ENCODE peak calls at places on chromosomes 12 and 14, in six cellular contexts. T is IMR-90, H is H9, K is H1, S is trophoblast cell, L is neuronal stem cell. X is an unnamed sample.

GRCh38 chr12:111327474-111327873 is 41.4 kb downstream of the PHETA1 start:
- DNase-seq in L (no peak), T (no peak), K (no peak), H (no peak), S (no peak), X (no peak)

GRCh38 chr14:50008562-50009355 is 107.6 kb downstream of the VCPKMT start:
- DNase-seq in S (peak), H (no peak), K (no peak), L (no peak), T (peak), X (peak)

GRCh38 chr12:52952082-52952801 is 3.3 kb downstream of the KRT18 start:
- DNase-seq in S (no peak), K (no peak), T (no peak), L (no peak), H (no peak), X (no peak)

GRCh38 chr12:23855813-23856212 is 93.7 kb downstream of the SOX5 start:
- DNase-seq in K (no peak), L (no peak), T (no peak), S (no peak), H (no peak), X (no peak)

GRCh38 chr12:90023207-90023870 is 314.7 kb upstream of the ATP2B1 start:
- DNase-seq in S (no peak), T (no peak), H (no peak), L (no peak), K (no peak), X (no peak)

GRCh38 chr14:64217318-64217717 is 76.9 kb downstream of the ESR2 start:
- DNase-seq in L (no peak), K (no peak), T (no peak), S (no peak), H (no peak), X (no peak)

GRCh38 chr12:96212456-96213375 is 18.5 kb downstream of the ELK3 start:
- DNase-seq in L (no peak), T (no peak), K (no peak), S (no peak), H (no peak), X (no peak)

GRCh38 chr12:93671044-93671443 is 6.1 kb upstream of the CRADD start:
- DNase-seq in S (no peak), L (no peak), T (no peak), K (no peak), H (no peak), X (no peak)

GRCh38 chr14:105136401-105137322 is 31.9 kb downstream of the JAG2 start:
- DNase-seq in S (no peak), T (no peak), L (no peak), K (peak), H (peak), X (no peak)

GRCh38 chr14:95046711-95047681 is 110.3 kb downstream of the DICER1 start:
- DNase-seq in H (peak), K (no peak), T (peak), L (no peak), S (no peak), X (peak)

GRCh38 chr12:50482566-50482965 is 22.2 kb upstream of the DIP2B start:
- DNase-seq in L (no peak), K (no peak), H (no peak), S (no peak), T (peak), X (no peak)

GRCh38 chr12:53508534-53509199 is 1.4 kb upstream of the NPFF start:
- DNase-seq in L (peak), S (peak), K (peak), T (peak), H (peak), X (peak)

GRCh38 chr12:19945559-19946485 is 422.5 kb upstream of the PDE3A start:
- DNase-seq in K (no peak), L (no peak), T (peak), H (no peak), S (no peak), X (peak)

GRCh38 chr12:110578522-110579238 is 4.4 kb downstream of the PPTC7 start:
- DNase-seq in K (no peak), L (no peak), S (no peak), T (no peak), H (no peak), X (no peak)

GRCh38 chr12:90672081-90672480 is 282.9 kb downstream of the CCER1 start:
- DNase-seq in S (no peak), T (no peak), K (no peak), H (no peak), L (no peak), X (no peak)

GRCh38 chr14:20350860-20351259 is 7.4 kb downstream of the PARP2 start:
- DNase-seq in S (no peak), H (no peak), L (no peak), T (peak), K (no peak), X (peak)

GRCh38 chr12:123253606-123254459 is 17.8 kb downstream of the CDK2AP1 start:
- DNase-seq in L (no peak), T (no peak), K (no peak), S (no peak), H (no peak), X (no peak)

GRCh38 chr14:78297843-78298242 is 127.7 kb downstream of the NRXN3 start:
- DNase-seq in H (no peak), L (no peak), K (no peak), S (no peak), T (no peak), X (no peak)

GRCh38 chr12:63792333-63792732 is 12.6 kb downstream of the RXYLT1 start:
- DNase-seq in K (no peak), L (no peak), H (no peak), S (no peak), T (no peak), X (no peak)

GRCh38 chr12:52528641-52529143 is 8.5 kb upstream of the KRT5 start:
- DNase-seq in S (no peak), K (no peak), L (no peak), H (no peak), T (no peak), X (no peak)

GRCh38 chr12:31985832-31986231 is 26.6 kb downstream of the RESF1 start:
- DNase-seq in L (no peak), T (no peak), S (no peak), K (no peak), H (no peak), X (no peak)

GRCh38 chr12:130677957-130678558 is 38.0 kb downstream of the RIMBP2 start:
- DNase-seq in L (no peak), H (no peak), T (no peak), S (no peak), K (no peak), X (no peak)

GRCh38 chr12:115000038-115000437 is 316.1 kb upstream of the TBX3 start:
- DNase-seq in T (peak), H (no peak), S (peak), K (no peak), L (no peak), X (peak)

GRCh38 chr14:74660167-74660566 is 48.1 kb upstream of the LTBP2 start:
- DNase-seq in K (no peak), T (peak), L (no peak), H (no peak), S (no peak), X (no peak)

GRCh38 chr14:63275611-63276010 is 43.1 kb downstream of the GPHB5 start:
- DNase-seq in S (no peak), T (no peak), L (no peak), K (no peak), H (no peak), X (no peak)

GRCh38 chr14:49893309-49894213 is 679 bp downstream of the ARF6 start:
- DNase-seq in H (no peak), L (peak), K (no peak), T (no peak), S (peak), X (peak)

GRCh38 chr14:39228509-39229221 is 5.0 kb upstream of the MIA2 start:
- DNase-seq in S (no peak), H (no peak), T (no peak), L (no peak), K (no peak), X (no peak)

GRCh38 chr14:39491134-39491541 is 58.9 kb upstream of the FBXO33 start:
- DNase-seq in H (no peak), S (no peak), T (peak), K (peak), L (no peak), X (peak)

DNA sequence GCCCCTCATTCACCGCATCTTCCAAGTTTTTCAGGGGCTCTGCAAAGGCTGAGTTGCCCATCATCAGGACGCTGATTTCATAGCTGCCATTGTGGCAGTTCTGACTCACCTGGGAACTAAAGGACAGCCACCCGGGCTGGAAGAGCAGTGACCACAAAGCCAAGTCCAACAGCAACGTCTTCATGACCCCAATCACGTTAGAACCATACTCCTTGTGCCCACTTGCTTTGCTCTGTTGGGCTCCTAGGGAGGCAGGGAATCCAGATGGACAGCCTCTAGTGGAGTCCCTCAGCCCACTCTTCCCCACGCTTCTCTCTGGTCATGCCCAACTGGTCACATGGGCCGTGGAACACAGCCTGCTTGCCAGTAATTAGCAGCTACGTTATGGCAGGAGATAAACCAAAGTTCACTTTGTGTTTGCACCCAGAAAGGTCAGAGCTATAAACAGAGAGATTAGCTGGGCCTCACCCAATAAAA is at the start of gene GUCY2C:
- DNase-seq in H (no peak), S (no peak), T (no peak), L (no peak), K (no peak), X (no peak)
- H3K14ac ChIP-seq in H (no peak), S (no peak), T (no peak), L (no peak), K (no peak), X (no peak)

GRCh38 chr12:92473564-92473963 is 229.2 kb upstream of the PLEKHG7 start:
- DNase-seq in H (no peak), K (no peak), L (no peak), S (no peak), T (no peak), X (no peak)
- H3K27ac ChIP-seq in H (no peak), K (no peak), L (no peak), S (no peak), T (no peak), X (no peak)

GRCh38 chr12:5064913-5065490 is 21.3 kb downstream of the KCNA5 start:
- DNase-seq in S (peak), K (no peak), L (no peak), T (no peak), H (no peak), X (no peak)
- H3K14ac ChIP-seq in S (no peak), K (no peak), L (no peak), T (no peak), H (no peak), X (no peak)

GRCh38 chr12:112577473-112578334 is 159.0 kb downstream of the PTPN11 start:
- DNase-seq in S (no peak), H (peak), K (peak), T (no peak), L (no peak), X (no peak)
- H3K27ac ChIP-seq in S (no peak), H (no peak), K (no peak), T (no peak), L (no peak), X (no peak)

GRCh38 chr12:108567974-108568652 is 5.7 kb downstream of the ISCU start:
- DNase-seq in S (no peak), T (peak), H (no peak), K (no peak), L (no peak), X (peak)

GRCh38 chr12:108568653-108569154 is 6.3 kb downstream of the ISCU start:
- DNase-seq in K (peak), L (no peak), T (no peak), S (no peak), H (no peak), X (no peak)

GRCh38 chr12:108566452-108566851 is 4.1 kb downstream of the ISCU start:
- DNase-seq in L (no peak), T (no peak), H (no peak), S (no peak), K (no peak), X (no peak)

GRCh38 chr12:108565976-108566375 is 3.6 kb downstream of the ISCU start:
- DNase-seq in L (no peak), K (no peak), T (peak), H (no peak), S (no peak), X (peak)

GRCh38 chr12:108567388-108567787 is 5.0 kb downstream of the ISCU start:
- DNase-seq in S (no peak), H (no peak), L (no peak), K (no peak), T (no peak), X (peak)
- H3K14ac ChIP-seq in S (no peak), H (no peak), L (no peak), K (no peak), T (no peak), X (no peak)

GRCh38 chr12:62691309-62691708 is 224.7 kb downstream of the MON2 start:
- DNase-seq in T (no peak), K (no peak), H (no peak), S (no peak), L (no peak), X (no peak)

GRCh38 chr12:62695696-62696095 is 229.1 kb downstream of the MON2 start:
- DNase-seq in L (no peak), K (no peak), H (no peak), S (no peak), T (no peak), X (no peak)

GRCh38 chr12:62694632-62695031 is 228.0 kb downstream of the MON2 start:
- DNase-seq in L (no peak), K (no peak), H (no peak), S (no peak), T (no peak), X (no peak)

GRCh38 chr12:62692884-62693283 is 226.3 kb downstream of the MON2 start:
- DNase-seq in T (peak), S (peak), H (no peak), K (no peak), L (no peak), X (peak)

DNA sequence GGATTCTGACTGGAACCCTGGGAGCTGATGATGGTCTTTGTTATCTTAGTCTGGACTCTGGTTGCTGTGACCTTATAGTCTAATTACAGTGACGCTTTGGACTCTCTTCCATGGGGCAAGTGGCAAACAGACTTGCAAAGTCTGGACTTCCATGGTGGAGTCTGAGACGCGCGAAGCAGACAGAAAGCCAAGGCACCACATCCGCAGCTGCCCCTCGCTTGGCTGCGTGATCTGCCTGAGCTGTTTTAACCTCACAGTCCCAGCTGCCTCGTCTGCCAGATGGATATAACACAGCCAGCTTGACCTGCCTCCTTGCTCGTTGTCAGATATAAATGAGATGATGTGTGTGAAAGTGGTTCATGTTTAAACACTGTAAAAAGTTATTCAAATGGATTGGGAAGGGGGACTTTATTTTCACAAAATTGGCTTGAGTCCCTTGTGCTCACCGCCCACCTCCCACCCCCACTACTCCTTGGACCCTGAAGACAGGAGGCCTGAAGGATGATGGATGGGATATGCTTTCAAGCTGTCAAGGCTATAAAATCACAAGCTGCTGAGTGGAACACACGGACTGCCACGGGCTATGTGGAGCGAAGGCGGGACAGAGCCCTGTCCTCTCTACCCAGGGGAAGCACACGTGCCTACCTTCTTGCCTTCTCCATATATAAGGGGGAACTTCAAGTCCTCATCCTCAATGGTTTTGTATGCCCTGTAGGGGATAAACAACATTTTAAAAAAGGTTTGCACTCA is 226.8 kb downstream of the MON2 start:
- DNase-seq in S (no peak), H (no peak), K (no peak), T (peak), L (no peak), X (no peak)
- H3K27ac ChIP-seq in S (no peak), H (no peak), K (no peak), T (peak), L (no peak), X (peak)

GRCh38 chr14:62053188-62053587 is 291.0 kb downstream of the SNAPC1 start:
- DNase-seq in H (no peak), S (no peak), T (no peak), K (no peak), L (no peak), X (no peak)

GRCh38 chr14:62062645-62063044 is 300.4 kb downstream of the SNAPC1 start:
- DNase-seq in H (no peak), K (no peak), S (no peak), L (no peak), T (no peak), X (no peak)

DNA sequence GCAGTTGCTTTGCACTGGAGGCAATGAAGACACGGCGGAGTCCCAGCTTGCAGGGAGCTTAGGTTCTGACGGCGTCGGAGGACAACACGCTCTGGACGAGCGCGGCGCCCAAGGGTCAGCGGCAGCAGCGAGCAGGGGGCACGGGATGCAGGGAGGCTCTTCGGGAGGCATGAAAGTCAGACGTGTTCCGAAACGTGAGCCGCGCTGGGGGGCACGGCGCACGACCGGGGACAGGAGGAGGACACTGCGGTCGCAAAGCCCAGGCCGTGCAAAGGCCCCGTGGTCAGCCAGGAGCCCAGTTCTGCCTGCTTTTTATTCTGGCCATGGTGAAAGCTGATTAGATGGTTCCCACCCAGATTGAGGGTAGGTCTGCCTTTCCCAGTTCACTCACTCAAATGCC is 294.6 kb downstream of the SNAPC1 start:
- DNase-seq in L (no peak), H (no peak), S (no peak), T (no peak), K (no peak), X (no peak)
- H3K14ac ChIP-seq in L (peak), H (no peak), S (no peak), T (no peak), K (no peak), X (no peak)